ENCODE peak calls at places on chromosomes 12 and 14, in five cellular contexts. C is esophagus muscularis mucosa, S is tibial nerve, E is ovary, B is A549. K is an unnamed sample.

GRCh38 chr12:38934696-38935095 is 29.3 kb upstream of the CPNE8 start:
- DNase-seq in E (no peak), S (no peak), C (no peak), B (no peak), K (no peak)

GRCh38 chr12:75815756-75816155 is 215.8 kb downstream of the PHLDA1 start:
- DNase-seq in B (no peak), C (no peak), S (no peak), E (no peak), K (no peak)

GRCh38 chr12:59803735-59804134 is 207.9 kb downstream of the SLC16A7 start:
- DNase-seq in S (no peak), B (no peak), C (no peak), E (no peak), K (no peak)

GRCh38 chr12:110015132-110015531 is 15.9 kb downstream of the ANKRD13A start:
- DNase-seq in E (no peak), C (no peak), B (no peak), S (no peak), K (no peak)

GRCh38 chr12:52521175-52521574 is 981 bp upstream of the KRT5 start:
- DNase-seq in B (no peak), S (no peak), E (no peak), C (peak), K (no peak)

GRCh38 chr12:14481201-14481600 is 86.5 kb downstream of the PLBD1 start:
- DNase-seq in C (no peak), E (no peak), B (no peak), S (no peak), K (no peak)

GRCh38 chr12:65881348-65881961 is 57.2 kb downstream of the HMGA2 start:
- DNase-seq in E (peak), S (peak), C (no peak), B (no peak), K (peak)

GRCh38 chr12:56581418-56582145 is 48.5 kb downstream of the BAZ2A start:
- DNase-seq in S (no peak), C (no peak), B (no peak), E (peak), K (no peak)

GRCh38 chr12:52715416-52715815 is 12.1 kb upstream of the KRT77 start:
- DNase-seq in B (peak), C (no peak), E (no peak), S (no peak), K (no peak)

GRCh38 chr14:93048843-93049242 is 66.9 kb downstream of the ITPK1 start:
- DNase-seq in E (no peak), S (no peak), B (no peak), C (no peak), K (no peak)

GRCh38 chr14:21894003-21894897 is 220.6 kb upstream of the OR4E1 start:
- DNase-seq in E (no peak), B (no peak), S (no peak), C (no peak), K (no peak)

GRCh38 chr12:67154876-67155275 is 114.3 kb upstream of the CAND1 start:
- DNase-seq in B (no peak), S (no peak), E (no peak), C (no peak), K (no peak)
- TF ChIP-seq EP300 in B (no peak), S (no peak), E (no peak), C (no peak), K (no peak)

GRCh38 chr14:74979442-74980397 is 23.0 kb upstream of the EIF2B2 start:
- DNase-seq in C (no peak), E (no peak), S (no peak), B (no peak), K (no peak)

GRCh38 chr14:74980398-74980745 is 22.3 kb upstream of the EIF2B2 start:
- DNase-seq in E (no peak), S (no peak), C (no peak), B (no peak), K (no peak)

GRCh38 chr14:74977901-74978385 is 22.5 kb upstream of the PGF start:
- DNase-seq in B (no peak), E (no peak), S (no peak), C (no peak), K (no peak)

GRCh38 chr14:74978416-74978947 is 23.1 kb upstream of the PGF start:
- DNase-seq in S (no peak), E (no peak), C (no peak), B (no peak), K (no peak)

DNA sequence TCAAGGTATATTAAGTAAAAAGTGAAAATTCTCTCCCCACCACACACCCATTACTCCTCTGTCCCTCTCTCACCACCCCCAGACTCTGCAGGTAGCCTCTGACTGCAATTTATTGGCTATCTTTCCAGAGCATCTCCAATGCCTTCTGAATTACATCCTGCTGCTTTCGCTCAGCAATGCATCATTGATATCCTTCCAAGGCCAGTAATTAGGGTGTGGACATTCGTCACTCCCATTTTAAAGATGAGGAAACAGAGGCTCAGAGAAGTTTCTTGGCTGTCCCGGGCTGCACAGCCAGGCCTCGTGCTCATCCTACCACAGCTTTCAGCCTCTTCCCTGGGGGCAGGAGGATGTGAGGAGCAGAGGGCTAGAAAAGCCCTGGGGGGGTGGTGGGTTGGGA is 23.6 kb upstream of the PGF start:
- DNase-seq in S (no peak), C (no peak), B (no peak), E (no peak), K (no peak)
- TF ChIP-seq EP300 in S (no peak), C (no peak), B (no peak), E (no peak), K (no peak)

DNA sequence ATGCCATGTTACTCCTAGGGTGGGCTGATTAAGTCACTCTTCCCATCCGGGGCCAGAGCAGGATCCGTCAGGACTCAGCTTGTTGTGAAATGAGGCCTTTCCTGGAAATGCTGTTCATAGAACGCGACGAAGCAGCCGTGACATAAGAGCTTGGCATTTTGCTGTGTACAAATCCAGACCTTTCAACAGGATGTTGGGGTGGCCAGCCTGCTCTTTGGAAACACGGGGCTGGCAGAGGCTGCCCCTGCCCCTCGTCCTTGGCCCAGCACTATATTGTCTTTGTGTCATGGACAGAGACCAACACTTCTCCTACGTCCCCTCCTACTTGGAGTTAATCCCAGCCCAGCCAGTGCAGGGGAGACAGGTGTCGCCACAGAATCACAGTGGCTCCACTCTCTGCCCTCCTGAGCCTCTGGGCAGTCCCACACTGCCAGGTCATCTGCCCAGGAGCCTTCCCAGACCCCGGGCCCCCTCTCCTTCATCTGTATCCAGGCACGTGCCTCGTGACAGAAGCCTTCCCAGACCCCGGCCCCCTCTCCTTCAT is 18.6 kb upstream of the EIF5 start:
- DNase-seq in S (no peak), E (no peak), C (no peak), B (no peak), K (no peak)
- TF ChIP-seq EP300 in S (no peak), E (no peak), C (no peak), B (no peak), K (no peak)

GRCh38 chr12:51246254-51246853 is 7.7 kb downstream of the DAZAP2 start:
- DNase-seq in B (no peak), E (no peak), C (no peak), S (no peak), K (no peak)
- TF ChIP-seq EP300 in B (no peak), E (no peak), C (no peak), S (no peak), K (no peak)